ENCODE peak calls at places on chromosomes 16 and 17, in six cellular contexts. Z is stomach, B is esophagus squamous epithelium, N is A673, O is IMR-90, E is HepG2. G is an unnamed sample. For H3K4me1, the result is how much of the 10 kb centered on the place peaks cover.

GRCh38 chr16:68451656-68452055 is 3.3 kb upstream of the SMPD3 start:
- DNase-seq in Z (no peak), B (no peak), N (no peak), O (no peak), E (no peak), G (no peak)

GRCh38 chr17:69485901-69486643 is 71.6 kb downstream of the MAP2K6 start:
- DNase-seq in Z (no peak), B (no peak), N (no peak), O (peak), E (no peak), G (no peak)

GRCh38 chr17:62017496-62017895 is 47.6 kb downstream of the MED13 start:
- DNase-seq in Z (no peak), B (no peak), N (no peak), O (peak), E (no peak), G (no peak)

GRCh38 chr16:28504707-28505404 is 1.8 kb downstream of the IL27 start:
- DNase-seq in Z (no peak), B (no peak), N (no peak), O (no peak), E (no peak), G (peak)

GRCh38 chr17:61837175-61838051 is 25.9 kb downstream of the BRIP1 start:
- DNase-seq in Z (peak), B (no peak), N (peak), O (peak), E (peak), G (peak)

GRCh38 chr16:16113076-16113475 is 110.2 kb downstream of the ABCC6 start:
- DNase-seq in Z (no peak), B (no peak), N (no peak), O (no peak), E (no peak), G (no peak)

GRCh38 chr16:82344157-82344556 is 174.1 kb upstream of the MPHOSPH6 start:
- DNase-seq in Z (peak), B (no peak), N (peak), O (no peak), E (peak), G (no peak)

GRCh38 chr16:29765167-29766032 is 12.7 kb upstream of the ZG16 start:
- DNase-seq in Z (no peak), B (no peak), N (no peak), O (no peak), E (peak), G (peak)

GRCh38 chr16:68291227-68291626 is 19.5 kb downstream of the SLC7A6OS start:
- DNase-seq in Z (no peak), B (no peak), N (no peak), O (no peak), E (no peak), G (no peak)

GRCh38 chr17:35082073-35082657 is 18.7 kb upstream of the RFFL start:
- DNase-seq in Z (no peak), B (no peak), N (peak), O (peak), E (peak), G (no peak)

GRCh38 chr16:71564377-71564967 is 12.4 kb downstream of the TAT start:
- DNase-seq in Z (no peak), B (no peak), N (no peak), O (no peak), E (no peak), G (peak)

GRCh38 chr17:76974721-76975120 is 106.5 kb downstream of the MGAT5B start:
- DNase-seq in Z (no peak), B (no peak), N (no peak), O (no peak), E (no peak), G (no peak)

GRCh38 chr17:58189436-58190146 is 2.9 kb upstream of the EPX start:
- DNase-seq in Z (peak), B (no peak), N (peak), O (peak), E (no peak), G (no peak)

GRCh38 chr17:38578641-38579480 is 26.9 kb downstream of the SRCIN1 start:
- DNase-seq in Z (no peak), B (no peak), N (no peak), O (no peak), E (no peak), G (no peak)

GRCh38 chr17:35189291-35189690 is 4.9 kb downstream of the SLC35G3 start:
- DNase-seq in Z (no peak), B (no peak), N (peak), O (no peak), E (no peak), G (no peak)

GRCh38 chr16:20064931-20065330 is 8.8 kb downstream of the GPR139 start:
- DNase-seq in Z (no peak), B (no peak), N (no peak), O (no peak), E (no peak), G (no peak)

GRCh38 chr17:73719588-73720071 is 75.4 kb upstream of the SDK2 start:
- DNase-seq in Z (no peak), B (no peak), N (no peak), O (no peak), E (peak), G (peak)

GRCh38 chr16:21611546-21612384 is 12.4 kb downstream of the METTL9 start:
- DNase-seq in Z (no peak), B (no peak), N (peak), O (no peak), E (no peak), G (no peak)

GRCh38 chr16:69833357-69833781 is 71.2 kb downstream of the WWP2 start:
- DNase-seq in Z (no peak), B (no peak), N (peak), O (peak), E (no peak), G (no peak)

GRCh38 chr16:26269663-26270062 is 577.9 kb downstream of the HS3ST4 start:
- DNase-seq in Z (no peak), B (no peak), N (no peak), O (no peak), E (no peak), G (no peak)

GRCh38 chr17:43316522-43317142 is 82.2 kb upstream of the ARL4D start:
- DNase-seq in Z (no peak), B (no peak), N (no peak), O (no peak), E (no peak), G (no peak)

GRCh38 chr17:57554826-57555635 is 190.1 kb downstream of the CCDC182 start:
- DNase-seq in Z (no peak), B (no peak), N (peak), O (no peak), E (no peak), G (no peak)

GRCh38 chr17:48459070-48459469 is 29.1 kb upstream of the SKAP1 start:
- DNase-seq in Z (no peak), B (no peak), N (no peak), O (no peak), E (no peak), G (no peak)

GRCh38 chr16:57480127-57480753 is 6.1 kb downstream of the DOK4 start:
- DNase-seq in Z (peak), B (no peak), N (no peak), O (peak), E (peak), G (peak)

GRCh38 chr16:85986931-85987749 is 88.2 kb downstream of the IRF8 start:
- DNase-seq in Z (no peak), B (no peak), N (peak), O (no peak), E (peak), G (peak)

GRCh38 chr16:80691111-80691761 is 113.2 kb downstream of the CDYL2 start:
- DNase-seq in Z (no peak), B (no peak), N (no peak), O (peak), E (no peak), G (no peak)

GRCh38 chr17:34579017-34579946 is at the start of gene TMEM132E:
- DNase-seq in Z (peak), B (no peak), N (no peak), O (peak), E (no peak), G (peak)

GRCh38 chr16:1696863-1697262 is 9.1 kb upstream of the MAPK8IP3 start:
- DNase-seq in Z (no peak), B (no peak), N (no peak), O (no peak), E (no peak), G (no peak)

GRCh38 chr17:30278032-30278431 is 13.7 kb downstream of the BLMH start:
- DNase-seq in Z (peak), B (no peak), N (peak), O (peak), E (peak), G (no peak)

GRCh38 chr16:21190599-21190998 is 20.8 kb downstream of the ZP2 start:
- DNase-seq in Z (no peak), B (no peak), N (peak), O (peak), E (no peak), G (no peak)

GRCh38 chr16:85999778-86000177 is 100.8 kb downstream of the IRF8 start:
- DNase-seq in Z (no peak), B (no peak), N (no peak), O (no peak), E (no peak), G (no peak)

GRCh38 chr16:16157166-16157565 is 66.1 kb downstream of the ABCC6 start:
- DNase-seq in Z (no peak), B (no peak), N (no peak), O (no peak), E (no peak), G (no peak)

GRCh38 chr17:67818110-67819002 is 6.9 kb upstream of the BPTF start:
- DNase-seq in Z (no peak), B (no peak), N (no peak), O (no peak), E (no peak), G (no peak)

GRCh38 chr16:67959520-67959919 is 8.9 kb downstream of the SLC12A4 start:
- DNase-seq in Z (no peak), B (no peak), N (no peak), O (peak), E (no peak), G (no peak)

GRCh38 chr17:3316836-3317235 is 18.7 kb upstream of the OR3A1 start:
- DNase-seq in Z (no peak), B (no peak), N (no peak), O (no peak), E (no peak), G (no peak)

GRCh38 chr17:17093764-17094163 is 51.5 kb downstream of the MPRIP start:
- DNase-seq in Z (no peak), B (no peak), N (no peak), O (no peak), E (no peak), G (no peak)

GRCh38 chr17:17098426-17099035 is 56.3 kb downstream of the MPRIP start:
- DNase-seq in Z (no peak), B (no peak), N (no peak), O (peak), E (no peak), G (peak)

GRCh38 chr17:17097763-17098345 is 55.6 kb downstream of the MPRIP start:
- DNase-seq in Z (no peak), B (no peak), N (no peak), O (no peak), E (no peak), G (no peak)

GRCh38 chr17:17091856-17092756 is 49.8 kb downstream of the MPRIP start:
- DNase-seq in Z (no peak), B (no peak), N (no peak), O (no peak), E (no peak), G (no peak)

DNA sequence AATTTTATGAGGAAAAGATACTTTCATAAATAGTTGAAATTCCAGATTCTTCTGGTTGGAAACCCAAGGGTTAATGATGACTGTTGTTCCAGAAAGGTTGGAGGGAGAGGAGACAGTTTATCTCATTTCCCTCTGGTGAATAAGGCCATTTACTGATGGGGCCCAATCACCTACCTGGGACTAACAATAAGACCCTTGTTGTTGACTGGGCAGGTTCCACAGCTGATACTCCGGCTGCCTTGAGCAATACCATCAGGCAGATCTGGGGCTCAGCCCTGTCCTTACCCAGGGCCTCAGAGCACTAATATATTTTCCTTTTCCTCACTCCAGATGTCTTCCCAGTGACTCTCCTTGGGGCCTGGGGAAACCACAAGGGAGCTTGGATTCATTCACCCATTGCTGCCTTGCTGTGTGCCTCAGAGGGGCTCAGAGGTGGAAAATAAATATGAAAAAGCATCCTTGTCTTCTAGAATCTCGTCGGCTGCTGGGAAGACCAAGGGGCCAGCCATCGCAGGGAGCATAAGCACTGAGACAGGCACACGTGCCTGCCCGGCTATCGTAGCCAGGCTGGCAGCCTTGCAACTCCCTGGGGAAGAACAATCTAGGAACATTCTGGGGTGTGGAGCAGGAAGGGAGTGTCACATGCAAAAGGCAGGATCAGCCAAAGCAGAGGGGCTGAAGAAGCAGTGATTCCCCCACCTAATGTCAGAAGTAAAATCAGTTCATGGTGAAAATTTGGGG is 54.4 kb downstream of the MPRIP start:
- DNase-seq in Z (no peak), B (no peak), N (no peak), O (peak), E (peak), G (no peak)
- H3K4me1 ChIP-seq in Z (half or more), B (under half), N (under half), O (under half), E (under half), G (under half)

GRCh38 chr17:50508573-50509460 is 578 bp downstream of the MYCBPAP start:
- DNase-seq in Z (no peak), B (no peak), N (no peak), O (no peak), E (no peak), G (no peak)
- TF ChIP-seq CTCF in Z (no peak), B (peak), N (no peak), O (no peak), E (no peak), G (no peak)

DNA sequence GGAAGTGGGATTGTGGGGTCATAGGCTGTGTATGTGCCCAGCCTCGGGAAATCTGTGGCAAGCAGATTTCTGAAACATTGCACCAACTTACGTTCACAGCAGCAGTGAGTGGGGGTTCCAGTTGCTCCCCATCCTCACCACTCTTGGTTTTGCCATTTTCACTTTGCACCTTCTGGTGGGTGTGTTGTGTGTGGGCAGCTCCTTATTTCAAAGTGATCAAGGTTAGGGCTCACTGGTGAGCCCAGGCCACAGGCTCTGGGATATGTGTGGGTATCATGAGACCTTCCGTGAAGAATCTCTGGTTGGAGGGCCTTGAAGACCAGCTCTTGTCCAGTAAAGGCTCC is 29.5 kb upstream of the PRM1 start:
- DNase-seq in Z (no peak), B (no peak), N (no peak), O (no peak), E (no peak), G (no peak)
- H3K4me1 ChIP-seq in Z (under half), B (under half), N (under half), O (under half), E (half or more), G (under half)

DNA sequence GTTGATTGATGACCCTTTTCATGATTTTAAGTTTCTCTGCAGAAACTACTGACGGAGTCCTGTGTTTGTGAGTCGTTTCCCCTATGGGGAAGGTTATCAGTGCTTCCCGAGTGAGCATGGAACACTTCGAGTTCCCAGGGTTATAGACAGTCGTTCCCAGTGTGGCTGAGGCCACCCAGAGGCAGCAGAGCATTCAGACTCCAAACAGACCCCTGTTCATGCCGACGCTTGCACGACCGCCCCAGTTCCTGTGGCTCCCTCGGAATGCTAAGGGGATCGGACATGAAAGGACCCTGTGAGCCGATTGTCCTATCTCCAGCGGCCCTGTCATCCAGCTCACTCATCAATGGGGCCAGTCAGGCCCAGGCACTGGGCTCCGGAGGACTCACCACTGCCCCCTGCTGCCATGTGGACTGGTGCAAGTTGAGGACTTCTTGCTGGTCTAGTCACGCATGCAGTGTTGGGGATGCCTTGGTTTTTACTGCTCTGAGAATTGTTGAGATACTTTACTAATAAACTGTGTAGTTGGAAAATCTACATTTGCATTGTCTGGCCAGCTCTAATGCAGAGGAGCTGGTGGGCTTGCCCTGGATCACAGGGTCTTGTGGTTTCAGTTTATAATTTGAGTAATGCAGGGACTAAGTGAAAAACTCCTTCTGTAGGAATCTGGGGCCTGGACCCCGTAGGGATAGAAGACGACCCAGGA is 3.1 kb upstream of the RPL13 start:
- DNase-seq in Z (peak), B (no peak), N (peak), O (peak), E (peak), G (peak)
- TF ChIP-seq CTCF in Z (peak), B (peak), N (peak), O (peak), E (peak), G (peak)

G was measured in colonic mucosa.